ENCODE peak calls at places on chromosomes 11 and 22, in six cellular contexts. H, A, P, V, W and U are unnamed samples.

GRCh38 chr22:45632791-45633515 is 38.7 kb upstream of the ATXN10 start:
- DNase-seq in H (no peak), A (peak; percentile 35), P (no peak), V (peak; percentile 41), W (no peak), U (no peak)

GRCh38 chr11:12100886-12101285 is 9.5 kb upstream of the MICAL2 start:
- DNase-seq in H (no peak), A (no peak), P (no peak), V (peak; percentile 82), W (no peak), U (no peak)

GRCh38 chr11:19367051-19367709 is 126.4 kb upstream of the E2F8 start:
- DNase-seq in H (no peak), A (no peak), P (no peak), V (no peak), W (peak; percentile 44), U (no peak)

GRCh38 chr11:128394436-128395089 is 192.8 kb downstream of the ETS1 start:
- DNase-seq in H (no peak), A (no peak), P (peak; percentile 46), V (no peak), W (no peak), U (no peak)

GRCh38 chr11:102390667-102391449 is 43.8 kb downstream of the BIRC2 start:
- DNase-seq in H (peak; percentile 61), A (peak; percentile 71), P (peak; percentile 52), V (no peak), W (peak; percentile 72), U (peak; percentile 24)

GRCh38 chr11:43852057-43852636 is 28.5 kb upstream of the ALKBH3 start:
- DNase-seq in H (peak; percentile 40), A (peak; percentile 69), P (peak; percentile 31), V (no peak), W (peak; percentile 90), U (peak; percentile 44)

GRCh38 chr11:14764899-14765527 is 121.4 kb downstream of the PDE3B start:
- DNase-seq in H (no peak), A (no peak), P (no peak), V (no peak), W (peak; percentile 28), U (no peak)

GRCh38 chr11:45920531-45921477 is 1.7 kb upstream of the LARGE2 start:
- DNase-seq in H (no peak), A (no peak), P (no peak), V (peak; percentile 27), W (no peak), U (no peak)

GRCh38 chr22:43798492-43798891 is 13.6 kb downstream of the EFCAB6 start:
- DNase-seq in H (no peak), A (no peak), P (no peak), V (no peak), W (no peak), U (no peak)

GRCh38 chr22:50312371-50312770 is 4.9 kb upstream of the PLXNB2 start:
- DNase-seq in H (no peak), A (no peak), P (no peak), V (no peak), W (no peak), U (no peak)

GRCh38 chr11:31655483-31655882 is 145.9 kb downstream of the ELP4 start:
- DNase-seq in H (no peak), A (no peak), P (no peak), V (no peak), W (peak; percentile 15), U (no peak)

GRCh38 chr11:111512296-111513239 is at the start of gene BTG4:
- DNase-seq in H (no peak), A (peak; percentile 34), P (no peak), V (no peak), W (no peak), U (peak; percentile 29)

GRCh38 chr22:45478108-45478771 is 24.4 kb upstream of the FBLN1 start:
- DNase-seq in H (no peak), A (no peak), P (no peak), V (peak; percentile 6), W (peak; percentile 97), U (no peak)

GRCh38 chr22:26734339-26735018 is 77.1 kb downstream of the MIAT start:
- DNase-seq in H (no peak), A (no peak), P (no peak), V (no peak), W (no peak), U (no peak)

GRCh38 chr22:26735019-26735409 is 77.6 kb downstream of the MIAT start:
- DNase-seq in H (no peak), A (peak; percentile 12), P (peak; percentile 37), V (no peak), W (no peak), U (no peak)

GRCh38 chr22:26737262-26737661 is 79.9 kb downstream of the MIAT start:
- DNase-seq in H (no peak), A (no peak), P (no peak), V (no peak), W (no peak), U (no peak)

DNA sequence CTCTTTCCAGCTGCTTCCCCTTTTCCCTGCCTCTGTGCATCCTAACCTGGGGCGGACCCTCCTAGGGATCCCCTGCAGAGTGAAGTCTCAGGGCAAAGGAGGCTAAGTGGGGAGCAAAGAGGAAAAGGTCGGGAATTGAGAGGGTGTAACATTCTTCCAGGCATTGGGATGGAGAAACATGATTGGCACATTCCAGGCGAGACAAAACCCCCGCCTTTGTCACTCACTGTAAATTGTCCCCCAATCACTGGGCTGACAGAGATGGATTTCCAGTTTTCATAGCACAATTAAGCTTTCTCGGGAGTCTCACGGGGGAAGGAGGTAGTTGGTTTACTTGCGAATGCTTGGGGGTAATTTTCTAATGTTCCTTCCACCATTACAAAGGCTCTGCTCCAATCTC is 74.9 kb downstream of the MIAT start:
- DNase-seq in H (no peak), A (no peak), P (no peak), V (no peak), W (no peak), U (no peak)
- H3K4me3 ChIP-seq in H (no peak overlapping the region), A (no peak overlapping the region), P (no peak overlapping the region), V (no peak overlapping the region), W (no peak overlapping the region), U (no peak overlapping the region)

GRCh38 chr11:3156282-3156660 is 8.8 kb downstream of the OSBPL5 start:
- DNase-seq in H (no peak), A (no peak), P (no peak), V (no peak), W (peak; percentile 54), U (no peak)

GRCh38 chr11:3155691-3156258 is 9.3 kb downstream of the OSBPL5 start:
- DNase-seq in H (no peak), A (no peak), P (no peak), V (peak; percentile 44), W (peak; percentile 40), U (no peak)

GRCh38 chr11:3156661-3157311 is 8.3 kb downstream of the OSBPL5 start:
- DNase-seq in H (no peak), A (no peak), P (no peak), V (peak; percentile 58), W (no peak), U (no peak)

GRCh38 chr11:3154001-3154599 is 11.0 kb downstream of the OSBPL5 start:
- DNase-seq in H (no peak), A (peak; percentile 42), P (no peak), V (peak; percentile 65), W (no peak), U (no peak)

DNA sequence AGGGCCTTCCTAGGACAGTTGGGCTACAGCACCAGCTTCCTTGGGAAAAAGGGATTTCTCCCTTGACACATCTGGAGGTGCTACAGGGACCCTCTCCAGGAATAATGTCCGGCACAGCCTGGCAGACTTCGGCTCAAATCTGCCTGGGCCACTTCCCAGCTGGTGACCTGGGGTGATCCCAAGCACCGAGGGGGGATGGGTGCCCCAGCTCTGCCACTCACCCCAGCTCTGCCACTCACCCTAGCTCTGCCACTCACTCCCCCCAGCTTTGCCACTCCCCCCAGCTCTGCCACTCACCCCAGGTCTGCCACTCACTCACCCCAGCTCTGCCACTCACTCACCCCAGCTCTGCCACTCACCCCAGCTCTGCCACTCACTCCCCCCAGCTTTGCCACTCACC is 9.9 kb downstream of the OSBPL5 start:
- DNase-seq in H (no peak), A (no peak), P (no peak), V (peak; percentile 56), W (no peak), U (no peak)
- TF ChIP-seq CTCF in H (no peak), A (no peak), P (no peak), V (no peak), W (no peak), U (no peak)

GRCh38 chr11:3353066-3353465 is 25.9 kb downstream of the ZNF195 start:
- DNase-seq in H (no peak), A (no peak), P (no peak), V (no peak), W (no peak), U (no peak)

GRCh38 chr11:3357994-3358676 is 20.8 kb downstream of the ZNF195 start:
- DNase-seq in H (no peak), A (no peak), P (no peak), V (no peak), W (no peak), U (no peak)

GRCh38 chr11:3356858-3357257 is 22.1 kb downstream of the ZNF195 start:
- DNase-seq in H (no peak), A (no peak), P (no peak), V (no peak), W (no peak), U (no peak)

GRCh38 chr11:3359092-3359824 is 19.7 kb downstream of the ZNF195 start:
- DNase-seq in H (no peak), A (no peak), P (no peak), V (no peak), W (peak; percentile 12), U (no peak)

DNA sequence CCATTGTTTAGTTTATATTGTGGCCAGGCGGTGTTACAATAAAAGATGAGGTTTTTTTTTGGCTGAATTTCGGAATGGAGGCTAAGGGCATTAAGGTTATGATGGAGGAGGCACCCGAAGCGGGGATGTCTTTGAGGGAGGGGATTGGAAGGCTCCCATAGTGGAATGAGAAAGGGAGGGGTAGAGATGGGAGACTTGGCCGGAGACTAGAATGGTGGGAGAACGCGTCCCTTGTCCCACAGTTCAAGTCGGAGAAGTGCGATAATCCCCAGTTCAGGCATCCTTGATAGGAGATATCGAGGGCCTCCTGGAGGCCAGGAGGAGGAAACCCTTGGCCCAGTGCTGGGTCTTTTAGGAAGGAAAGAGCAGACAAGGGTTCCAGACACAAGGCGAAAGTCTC is 21.6 kb downstream of the ZNF195 start:
- DNase-seq in H (no peak), A (no peak), P (no peak), V (no peak), W (no peak), U (no peak)
- H3K9me3 ChIP-seq in H (no peaks in the 10 kb centered on the region), A (peaks cover 7% of the 10 kb centered on the region), P (peaks cover 82% of the 10 kb centered on the region), V (peaks cover 58% of the 10 kb centered on the region), W (peaks cover 8% of the 10 kb centered on the region), U (peaks cover 56% of the 10 kb centered on the region)

GRCh38 chr11:36558511-36559413 is 9.0 kb upstream of the RAG1 start:
- DNase-seq in H (no peak), A (no peak), P (no peak), V (no peak), W (no peak), U (no peak)

DNA sequence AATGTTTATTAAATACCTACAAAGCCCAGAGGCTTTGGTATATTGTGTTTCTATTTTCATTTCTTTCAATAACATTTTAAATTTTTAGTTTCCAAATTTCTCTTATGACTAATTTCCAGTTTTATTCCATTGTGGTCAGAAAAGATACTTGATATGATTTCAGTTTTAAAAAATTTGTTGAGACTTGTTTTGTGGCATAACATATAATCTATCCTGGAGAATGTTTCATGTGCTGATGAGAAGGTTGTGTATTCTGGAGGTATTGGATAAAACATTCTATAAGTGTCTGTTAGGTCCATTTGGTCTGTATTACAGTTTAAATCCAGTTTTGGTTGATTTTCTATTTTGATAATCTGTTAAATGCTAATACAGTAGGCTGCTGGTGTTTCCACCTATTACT is 9.8 kb upstream of the RAG1 start:
- DNase-seq in H (no peak), A (no peak), P (no peak), V (no peak), W (no peak), U (no peak)
- H3K4me3 ChIP-seq in H (no peak overlapping the region), A (no peak overlapping the region), P (no peak overlapping the region), V (no peak overlapping the region), W (no peak overlapping the region), U (no peak overlapping the region)